ENCODE peak calls at places on chromosomes 12 and 14, in seven cellular contexts. One of them, this sample, is unnamed. For H3K9me3 and H3K4me1, the result is how much of the 10 kb centered on the place peaks cover.

GRCh38 chr14:28653521-28653920 is 113.1 kb upstream of the FOXG1 start:
- DNase-seq in pancreas: no peak
- DNase-seq in heart left ventricle: no peak
- DNase-seq in body of pancreas: no peak
- DNase-seq in kidney: no peak
- DNase-seq in CD8-positive, alpha-beta T cell: no peak
- DNase-seq in Peyer's patch: no peak
- DNase-seq in this sample: no peak

GRCh38 chr12:104694711-104695110 is 238.0 kb downstream of the CHST11 start:
- DNase-seq in pancreas: no peak
- DNase-seq in CD8-positive, alpha-beta T cell: no peak
- DNase-seq in Peyer's patch: no peak
- DNase-seq in heart left ventricle: no peak
- DNase-seq in kidney: no peak
- DNase-seq in body of pancreas: no peak
- DNase-seq in this sample: peak

GRCh38 chr14:69325646-69326265 is 65.8 kb downstream of the GALNT16 start:
- DNase-seq in CD8-positive, alpha-beta T cell: no peak
- DNase-seq in body of pancreas: no peak
- DNase-seq in Peyer's patch: peak
- DNase-seq in heart left ventricle: no peak
- DNase-seq in pancreas: peak
- DNase-seq in kidney: no peak
- DNase-seq in this sample: no peak

GRCh38 chr14:102891556-102891955 is 30.9 kb upstream of the AMN start:
- DNase-seq in Peyer's patch: no peak
- DNase-seq in heart left ventricle: no peak
- DNase-seq in CD8-positive, alpha-beta T cell: no peak
- DNase-seq in pancreas: no peak
- DNase-seq in body of pancreas: no peak
- DNase-seq in kidney: no peak
- DNase-seq in this sample: no peak

GRCh38 chr14:68464716-68465115 is 328.2 kb downstream of the ZFP36L1 start:
- DNase-seq in CD8-positive, alpha-beta T cell: no peak
- DNase-seq in Peyer's patch: no peak
- DNase-seq in heart left ventricle: no peak
- DNase-seq in body of pancreas: no peak
- DNase-seq in kidney: no peak
- DNase-seq in pancreas: no peak
- DNase-seq in this sample: no peak

GRCh38 chr14:92475451-92476187 is 38.0 kb upstream of the RIN3 start:
- DNase-seq in kidney: peak
- DNase-seq in pancreas: no peak
- DNase-seq in heart left ventricle: peak
- DNase-seq in body of pancreas: peak
- DNase-seq in Peyer's patch: no peak
- DNase-seq in CD8-positive, alpha-beta T cell: no peak
- DNase-seq in this sample: peak

GRCh38 chr12:57964421-57964820 is 23.1 kb downstream of the ATP23 start:
- DNase-seq in kidney: no peak
- DNase-seq in Peyer's patch: no peak
- DNase-seq in heart left ventricle: no peak
- DNase-seq in pancreas: no peak
- DNase-seq in CD8-positive, alpha-beta T cell: no peak
- DNase-seq in body of pancreas: no peak
- DNase-seq in this sample: no peak

GRCh38 chr14:75032939-75033338 is 18.3 kb downstream of the MLH3 start:
- DNase-seq in CD8-positive, alpha-beta T cell: no peak
- DNase-seq in body of pancreas: no peak
- DNase-seq in Peyer's patch: no peak
- DNase-seq in pancreas: no peak
- DNase-seq in heart left ventricle: no peak
- DNase-seq in kidney: no peak
- DNase-seq in this sample: no peak

GRCh38 chr12:111035578-111036301 is 115.4 kb upstream of the MYL2 start:
- DNase-seq in kidney: peak
- DNase-seq in CD8-positive, alpha-beta T cell: no peak
- DNase-seq in heart left ventricle: no peak
- DNase-seq in Peyer's patch: no peak
- DNase-seq in pancreas: no peak
- DNase-seq in body of pancreas: no peak
- DNase-seq in this sample: no peak

GRCh38 chr12:4809013-4809448 is 88.8 kb downstream of the GALNT8 start:
- DNase-seq in kidney: no peak
- DNase-seq in heart left ventricle: no peak
- DNase-seq in pancreas: no peak
- DNase-seq in Peyer's patch: no peak
- DNase-seq in CD8-positive, alpha-beta T cell: peak
- DNase-seq in body of pancreas: no peak
- DNase-seq in this sample: peak

GRCh38 chr12:1471224-1471623 is 123.2 kb downstream of the FBXL14 start:
- DNase-seq in pancreas: no peak
- DNase-seq in Peyer's patch: no peak
- DNase-seq in body of pancreas: no peak
- DNase-seq in kidney: no peak
- DNase-seq in CD8-positive, alpha-beta T cell: no peak
- DNase-seq in heart left ventricle: no peak
- DNase-seq in this sample: no peak

GRCh38 chr12:21631367-21631766 is 26.3 kb downstream of the LDHB start:
- DNase-seq in Peyer's patch: no peak
- DNase-seq in body of pancreas: no peak
- DNase-seq in heart left ventricle: no peak
- DNase-seq in kidney: no peak
- DNase-seq in pancreas: no peak
- DNase-seq in CD8-positive, alpha-beta T cell: no peak
- DNase-seq in this sample: no peak

GRCh38 chr12:66129934-66130266 is 650 bp downstream of the LLPH start:
- DNase-seq in pancreas: no peak
- DNase-seq in heart left ventricle: no peak
- DNase-seq in Peyer's patch: no peak
- DNase-seq in CD8-positive, alpha-beta T cell: no peak
- DNase-seq in kidney: no peak
- DNase-seq in body of pancreas: no peak
- DNase-seq in this sample: no peak

GRCh38 chr12:40226652-40227051 is 1.9 kb downstream of the LRRK2 start:
- DNase-seq in body of pancreas: peak
- DNase-seq in heart left ventricle: peak
- DNase-seq in CD8-positive, alpha-beta T cell: no peak
- DNase-seq in Peyer's patch: no peak
- DNase-seq in pancreas: no peak
- DNase-seq in kidney: no peak
- DNase-seq in this sample: peak

GRCh38 chr14:104682107-104682593 is 7.3 kb upstream of the INF2 start:
- DNase-seq in CD8-positive, alpha-beta T cell: no peak
- DNase-seq in heart left ventricle: peak
- DNase-seq in pancreas: no peak
- DNase-seq in Peyer's patch: no peak
- DNase-seq in body of pancreas: no peak
- DNase-seq in kidney: peak
- DNase-seq in this sample: no peak

GRCh38 chr14:96053600-96054381 is 14.6 kb downstream of the C14orf132 start:
- DNase-seq in pancreas: peak
- DNase-seq in Peyer's patch: no peak
- DNase-seq in body of pancreas: peak
- DNase-seq in kidney: no peak
- DNase-seq in heart left ventricle: peak
- DNase-seq in CD8-positive, alpha-beta T cell: no peak
- DNase-seq in this sample: peak

GRCh38 chr12:102965281-102966155 is 8.0 kb downstream of the ASCL1 start:
- DNase-seq in pancreas: no peak
- DNase-seq in heart left ventricle: no peak
- DNase-seq in body of pancreas: no peak
- DNase-seq in kidney: no peak
- DNase-seq in CD8-positive, alpha-beta T cell: no peak
- DNase-seq in Peyer's patch: no peak
- DNase-seq in this sample: peak

DNA sequence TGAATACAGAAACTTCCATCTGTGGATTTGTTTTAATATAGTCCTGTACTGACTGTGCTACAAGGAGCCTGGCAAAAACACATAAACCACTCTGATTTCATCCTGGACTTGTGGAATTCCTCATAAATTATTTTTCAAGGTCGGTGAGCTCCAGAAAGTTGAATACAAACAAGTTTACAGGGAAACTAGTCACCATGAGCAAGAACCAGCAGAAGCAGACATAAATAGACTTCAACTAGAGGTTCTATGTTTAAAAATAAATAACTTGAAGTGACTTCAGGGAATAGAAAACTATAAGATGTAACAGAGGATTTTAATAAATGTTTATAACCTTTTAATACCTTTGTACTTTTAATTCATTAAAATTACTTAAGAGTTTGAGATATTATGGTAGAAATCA is 63.5 kb downstream of the EFCAB11 start:
- DNase-seq in heart left ventricle: no peak
- DNase-seq in Peyer's patch: no peak
- DNase-seq in kidney: no peak
- DNase-seq in pancreas: no peak
- DNase-seq in body of pancreas: no peak
- DNase-seq in CD8-positive, alpha-beta T cell: no peak
- DNase-seq in this sample: no peak
- H3K9me3 ChIP-seq in heart left ventricle: under half
- H3K9me3 ChIP-seq in Peyer's patch: under half
- H3K9me3 ChIP-seq in kidney: under half
- H3K9me3 ChIP-seq in pancreas: under half
- H3K9me3 ChIP-seq in body of pancreas: under half
- H3K9me3 ChIP-seq in CD8-positive, alpha-beta T cell: under half
- H3K9me3 ChIP-seq in this sample: under half

GRCh38 chr14:101849640-101850039 is 88.1 kb downstream of the PPP2R5C start:
- DNase-seq in heart left ventricle: no peak
- DNase-seq in kidney: no peak
- DNase-seq in body of pancreas: no peak
- DNase-seq in CD8-positive, alpha-beta T cell: no peak
- DNase-seq in Peyer's patch: no peak
- DNase-seq in pancreas: no peak
- DNase-seq in this sample: no peak
- H3K4me1 ChIP-seq in heart left ventricle: half or more
- H3K4me1 ChIP-seq in kidney: under half
- H3K4me1 ChIP-seq in body of pancreas: under half
- H3K4me1 ChIP-seq in CD8-positive, alpha-beta T cell: half or more
- H3K4me1 ChIP-seq in Peyer's patch: under half
- H3K4me1 ChIP-seq in pancreas: under half
- H3K4me1 ChIP-seq in this sample: under half

DNA sequence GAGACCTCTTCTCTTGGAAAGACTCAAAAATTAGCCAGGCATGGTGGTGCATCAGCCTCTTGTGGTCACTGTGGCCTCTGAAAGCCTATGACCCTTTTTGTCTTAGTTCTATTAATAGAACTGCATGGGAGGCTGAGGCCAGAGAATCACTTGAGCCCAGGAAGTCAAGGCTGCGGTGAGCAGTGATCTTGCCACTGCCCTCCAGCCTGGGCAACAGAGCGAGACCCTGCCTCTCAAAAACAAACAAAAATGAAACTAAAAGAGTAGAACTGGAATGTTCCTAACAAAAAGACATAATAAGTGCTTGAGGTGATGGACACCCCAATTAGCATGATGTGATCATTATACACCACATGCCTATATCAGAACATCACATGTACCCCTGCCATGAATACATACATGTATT is 197.0 kb upstream of the EEA1 start:
- DNase-seq in heart left ventricle: no peak
- DNase-seq in pancreas: no peak
- DNase-seq in kidney: no peak
- DNase-seq in CD8-positive, alpha-beta T cell: no peak
- DNase-seq in Peyer's patch: no peak
- DNase-seq in body of pancreas: no peak
- DNase-seq in this sample: no peak
- H3K27ac ChIP-seq in heart left ventricle: no peak
- H3K27ac ChIP-seq in pancreas: no peak
- H3K27ac ChIP-seq in kidney: peak
- H3K27ac ChIP-seq in CD8-positive, alpha-beta T cell: no peak
- H3K27ac ChIP-seq in Peyer's patch: no peak
- H3K27ac ChIP-seq in body of pancreas: no peak
- H3K27ac ChIP-seq in this sample: no peak

GRCh38 chr14:105857223-105857815 is 330.9 kb downstream of the TMEM121 start:
- DNase-seq in pancreas: peak
- DNase-seq in heart left ventricle: no peak
- DNase-seq in Peyer's patch: peak
- DNase-seq in kidney: peak
- DNase-seq in CD8-positive, alpha-beta T cell: no peak
- DNase-seq in body of pancreas: no peak
- DNase-seq in this sample: peak

GRCh38 chr14:105854600-105855245 is 328.3 kb downstream of the TMEM121 start:
- DNase-seq in pancreas: peak
- DNase-seq in Peyer's patch: no peak
- DNase-seq in kidney: peak
- DNase-seq in CD8-positive, alpha-beta T cell: no peak
- DNase-seq in body of pancreas: no peak
- DNase-seq in heart left ventricle: no peak
- DNase-seq in this sample: no peak

GRCh38 chr14:105856676-105857222 is 330.4 kb downstream of the TMEM121 start:
- DNase-seq in heart left ventricle: no peak
- DNase-seq in Peyer's patch: peak
- DNase-seq in body of pancreas: no peak
- DNase-seq in pancreas: peak
- DNase-seq in kidney: no peak
- DNase-seq in CD8-positive, alpha-beta T cell: no peak
- DNase-seq in this sample: no peak

GRCh38 chr14:105855246-105855892 is 329.0 kb downstream of the TMEM121 start:
- DNase-seq in Peyer's patch: peak
- DNase-seq in heart left ventricle: no peak
- DNase-seq in CD8-positive, alpha-beta T cell: no peak
- DNase-seq in body of pancreas: no peak
- DNase-seq in pancreas: peak
- DNase-seq in kidney: peak
- DNase-seq in this sample: no peak

DNA sequence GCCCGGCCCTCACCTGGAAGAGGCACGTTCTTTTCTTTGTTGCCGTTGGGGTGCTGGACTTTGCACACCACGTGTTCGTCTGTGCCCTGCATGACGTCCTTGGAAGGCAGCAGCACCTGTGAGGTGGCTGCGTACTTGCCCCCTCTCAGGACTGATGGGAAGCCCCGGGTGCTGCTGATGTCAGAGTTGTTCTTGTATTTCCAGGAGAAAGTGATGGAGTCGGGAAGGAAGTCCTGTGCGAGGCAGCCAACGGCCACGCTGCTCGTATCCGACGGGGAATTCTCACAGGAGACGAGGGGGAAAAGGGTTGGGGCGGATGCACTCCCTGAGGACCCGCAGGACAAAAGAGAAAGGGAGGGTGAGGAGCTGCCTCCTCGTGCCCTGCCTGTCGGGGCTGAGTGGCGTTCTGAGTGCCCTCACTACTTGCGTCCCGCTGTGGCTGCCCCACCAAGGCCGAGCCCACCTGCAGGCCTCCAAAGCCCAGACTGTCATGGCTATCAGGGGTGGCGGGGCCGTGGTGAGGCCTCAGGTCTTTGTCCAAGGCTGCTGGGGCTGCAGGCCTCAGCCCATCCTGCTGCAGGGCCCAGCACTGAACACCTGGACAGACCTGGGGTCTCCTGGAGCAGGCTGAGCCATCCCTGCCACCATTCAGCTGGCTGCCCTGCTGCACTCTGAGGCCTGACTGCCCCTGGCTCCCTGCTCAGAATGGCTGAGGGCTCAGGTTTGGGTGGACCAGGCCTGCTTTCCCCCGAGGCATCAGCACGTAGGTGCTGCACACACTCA is 329.7 kb downstream of the TMEM121 start:
- DNase-seq in kidney: peak
- DNase-seq in body of pancreas: no peak
- DNase-seq in heart left ventricle: no peak
- DNase-seq in CD8-positive, alpha-beta T cell: no peak
- DNase-seq in pancreas: peak
- DNase-seq in Peyer's patch: peak
- DNase-seq in this sample: no peak
- H3K9me3 ChIP-seq in kidney: under half
- H3K9me3 ChIP-seq in body of pancreas: under half
- H3K9me3 ChIP-seq in heart left ventricle: under half
- H3K9me3 ChIP-seq in CD8-positive, alpha-beta T cell: under half
- H3K9me3 ChIP-seq in pancreas: under half
- H3K9me3 ChIP-seq in Peyer's patch: under half
- H3K9me3 ChIP-seq in this sample: under half

GRCh38 chr14:61476105-61476736 is 154.8 kb downstream of the PRKCH start:
- DNase-seq in CD8-positive, alpha-beta T cell: no peak
- DNase-seq in kidney: no peak
- DNase-seq in pancreas: no peak
- DNase-seq in Peyer's patch: no peak
- DNase-seq in body of pancreas: no peak
- DNase-seq in heart left ventricle: no peak
- DNase-seq in this sample: no peak
- H3K4me1 ChIP-seq in CD8-positive, alpha-beta T cell: half or more
- H3K4me1 ChIP-seq in kidney: under half
- H3K4me1 ChIP-seq in pancreas: under half
- H3K4me1 ChIP-seq in Peyer's patch: under half
- H3K4me1 ChIP-seq in body of pancreas: under half
- H3K4me1 ChIP-seq in heart left ventricle: half or more
- H3K4me1 ChIP-seq in this sample: under half